ENCODE peak calls at places on chromosomes 3 and 15, in nine cellular contexts. One of them, this sample, is unnamed.

GRCh38 chr3:104411760-104412159 is 954.9 kb upstream of the ALCAM start:
- DNase-seq in A673: peak
- DNase-seq in HL-60: no peak
- DNase-seq in WERI-Rb-1: no peak
- DNase-seq in endothelial cell of umbilical vein: no peak
- DNase-seq in thoracic aorta: no peak
- DNase-seq in sigmoid colon: no peak
- DNase-seq in H9: no peak
- DNase-seq in HCT116: no peak
- DNase-seq in this sample: no peak

GRCh38 chr3:64140651-64141050 is 84.6 kb downstream of the PRICKLE2 start:
- DNase-seq in H9: no peak
- DNase-seq in HCT116: no peak
- DNase-seq in A673: no peak
- DNase-seq in HL-60: no peak
- DNase-seq in sigmoid colon: no peak
- DNase-seq in thoracic aorta: no peak
- DNase-seq in WERI-Rb-1: no peak
- DNase-seq in endothelial cell of umbilical vein: no peak
- DNase-seq in this sample: no peak

GRCh38 chr15:31977812-31978662 is 52.3 kb upstream of the CHRNA7 start:
- DNase-seq in HL-60: peak
- DNase-seq in sigmoid colon: no peak
- DNase-seq in WERI-Rb-1: peak
- DNase-seq in HCT116: peak
- DNase-seq in endothelial cell of umbilical vein: peak
- DNase-seq in A673: peak
- DNase-seq in H9: peak
- DNase-seq in thoracic aorta: no peak
- DNase-seq in this sample: peak

GRCh38 chr3:112500621-112501020 is 1.3 kb upstream of the BTLA start:
- DNase-seq in thoracic aorta: no peak
- DNase-seq in HCT116: no peak
- DNase-seq in A673: no peak
- DNase-seq in H9: no peak
- DNase-seq in WERI-Rb-1: no peak
- DNase-seq in HL-60: no peak
- DNase-seq in endothelial cell of umbilical vein: peak
- DNase-seq in sigmoid colon: no peak
- DNase-seq in this sample: no peak

GRCh38 chr3:195853930-195854478 is 42.3 kb upstream of the MUC4 start:
- DNase-seq in A673: no peak
- DNase-seq in endothelial cell of umbilical vein: no peak
- DNase-seq in sigmoid colon: no peak
- DNase-seq in HL-60: no peak
- DNase-seq in HCT116: no peak
- DNase-seq in H9: no peak
- DNase-seq in thoracic aorta: no peak
- DNase-seq in WERI-Rb-1: no peak
- DNase-seq in this sample: no peak

GRCh38 chr3:4898454-4899313 is 80.6 kb upstream of the BHLHE40 start:
- DNase-seq in sigmoid colon: no peak
- DNase-seq in HCT116: peak
- DNase-seq in WERI-Rb-1: no peak
- DNase-seq in HL-60: no peak
- DNase-seq in endothelial cell of umbilical vein: no peak
- DNase-seq in thoracic aorta: no peak
- DNase-seq in H9: no peak
- DNase-seq in A673: no peak
- DNase-seq in this sample: no peak

GRCh38 chr15:63191895-63192603 is 2.6 kb downstream of the RAB8B start:
- DNase-seq in endothelial cell of umbilical vein: no peak
- DNase-seq in sigmoid colon: no peak
- DNase-seq in HCT116: no peak
- DNase-seq in A673: no peak
- DNase-seq in WERI-Rb-1: no peak
- DNase-seq in HL-60: peak
- DNase-seq in thoracic aorta: no peak
- DNase-seq in H9: no peak
- DNase-seq in this sample: no peak

GRCh38 chr15:95826831-95827230 is 503.7 kb upstream of the NR2F2 start:
- DNase-seq in thoracic aorta: no peak
- DNase-seq in A673: peak
- DNase-seq in sigmoid colon: no peak
- DNase-seq in endothelial cell of umbilical vein: no peak
- DNase-seq in H9: no peak
- DNase-seq in WERI-Rb-1: peak
- DNase-seq in HCT116: no peak
- DNase-seq in HL-60: no peak
- DNase-seq in this sample: no peak

GRCh38 chr3:136938334-136938733 is 19.4 kb upstream of the IL20RB start:
- DNase-seq in HCT116: no peak
- DNase-seq in A673: peak
- DNase-seq in thoracic aorta: no peak
- DNase-seq in HL-60: peak
- DNase-seq in sigmoid colon: no peak
- DNase-seq in H9: no peak
- DNase-seq in WERI-Rb-1: no peak
- DNase-seq in endothelial cell of umbilical vein: no peak
- DNase-seq in this sample: no peak

DNA sequence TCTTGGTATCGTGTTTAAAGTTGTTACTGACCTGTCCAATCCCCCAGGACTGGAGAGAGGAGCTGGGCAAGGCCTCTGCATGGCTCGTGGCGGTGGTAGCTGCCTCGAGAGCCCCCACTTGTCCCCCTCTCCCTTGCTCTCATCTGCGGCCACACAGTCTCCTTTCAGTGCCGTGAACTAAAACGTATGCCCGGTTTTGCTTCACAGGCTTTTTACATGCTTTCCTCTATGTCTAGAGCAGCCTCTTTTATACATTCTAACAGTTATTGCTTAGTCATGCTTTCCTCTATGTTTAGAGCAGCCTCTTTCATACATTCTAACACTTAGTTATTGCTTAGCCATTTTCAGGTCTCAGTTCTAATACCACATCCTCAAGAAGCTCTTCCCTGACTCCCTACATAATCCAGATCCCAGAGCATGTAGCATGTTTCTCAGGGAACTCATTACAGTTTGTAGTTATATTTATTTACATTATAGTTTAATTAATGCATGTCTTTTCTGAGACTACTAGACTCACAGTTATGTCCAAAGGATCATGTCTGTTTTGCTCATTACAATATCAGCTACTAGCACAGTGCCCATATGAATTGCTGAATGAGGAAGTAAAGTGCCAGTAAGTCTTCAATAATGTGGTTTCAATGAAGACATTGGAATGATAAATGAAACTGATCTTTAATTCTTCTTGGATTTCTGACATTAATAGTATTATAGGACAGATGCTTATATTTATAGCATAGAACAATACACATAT is 66.5 kb upstream of the TBL1XR1 start:
- DNase-seq in HCT116: no peak
- DNase-seq in A673: no peak
- DNase-seq in thoracic aorta: no peak
- DNase-seq in WERI-Rb-1: no peak
- DNase-seq in HL-60: peak
- DNase-seq in endothelial cell of umbilical vein: no peak
- DNase-seq in H9: no peak
- DNase-seq in sigmoid colon: no peak
- DNase-seq in this sample: no peak
- H3K27ac ChIP-seq in HCT116: no peak
- H3K27ac ChIP-seq in A673: no peak
- H3K27ac ChIP-seq in thoracic aorta: peak
- H3K27ac ChIP-seq in WERI-Rb-1: no peak
- H3K27ac ChIP-seq in HL-60: peak
- H3K27ac ChIP-seq in endothelial cell of umbilical vein: no peak
- H3K27ac ChIP-seq in H9: no peak
- H3K27ac ChIP-seq in sigmoid colon: no peak
- H3K27ac ChIP-seq in this sample: no peak

DNA sequence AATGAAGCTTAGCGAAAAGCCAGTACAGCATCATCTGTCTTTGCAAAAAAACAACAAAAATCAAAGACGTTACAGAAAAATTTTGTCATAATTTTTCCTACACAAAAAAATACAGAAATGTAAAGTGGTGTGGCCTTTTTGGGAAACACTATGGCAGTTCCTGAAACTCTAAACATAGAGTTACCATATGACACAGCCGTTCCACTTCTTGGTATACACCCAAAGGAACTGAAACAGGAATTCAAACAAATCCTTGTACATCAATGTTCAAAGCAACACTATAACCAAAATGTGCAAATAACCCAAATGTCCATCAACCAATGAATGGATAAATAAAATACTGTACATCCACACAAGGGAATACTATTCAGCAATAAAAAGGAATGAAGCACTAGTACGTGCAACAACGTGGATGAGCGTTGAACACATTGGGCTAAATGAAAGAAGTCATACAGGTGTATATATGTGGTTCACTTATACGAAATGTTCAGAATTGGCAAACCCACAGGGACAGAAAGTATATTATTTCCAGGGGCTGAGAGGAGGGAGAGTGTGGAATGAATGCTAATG is 46.8 kb downstream of the GLB1 start:
- DNase-seq in endothelial cell of umbilical vein: no peak
- DNase-seq in WERI-Rb-1: no peak
- DNase-seq in HL-60: no peak
- DNase-seq in H9: no peak
- DNase-seq in sigmoid colon: no peak
- DNase-seq in thoracic aorta: no peak
- DNase-seq in A673: no peak
- DNase-seq in HCT116: no peak
- DNase-seq in this sample: no peak
- H3K27ac ChIP-seq in endothelial cell of umbilical vein: no peak
- H3K27ac ChIP-seq in WERI-Rb-1: no peak
- H3K27ac ChIP-seq in HL-60: no peak
- H3K27ac ChIP-seq in H9: no peak
- H3K27ac ChIP-seq in sigmoid colon: no peak
- H3K27ac ChIP-seq in thoracic aorta: no peak
- H3K27ac ChIP-seq in A673: no peak
- H3K27ac ChIP-seq in HCT116: no peak
- H3K27ac ChIP-seq in this sample: no peak

GRCh38 chr3:157499342-157499963 is 3.8 kb downstream of the VEPH1 start:
- DNase-seq in H9: peak
- DNase-seq in endothelial cell of umbilical vein: peak
- DNase-seq in HL-60: no peak
- DNase-seq in sigmoid colon: no peak
- DNase-seq in WERI-Rb-1: no peak
- DNase-seq in thoracic aorta: no peak
- DNase-seq in HCT116: peak
- DNase-seq in A673: no peak
- DNase-seq in this sample: no peak
- H3K27ac ChIP-seq in H9: peak
- H3K27ac ChIP-seq in endothelial cell of umbilical vein: no peak
- H3K27ac ChIP-seq in HL-60: no peak
- H3K27ac ChIP-seq in sigmoid colon: no peak
- H3K27ac ChIP-seq in WERI-Rb-1: no peak
- H3K27ac ChIP-seq in thoracic aorta: no peak
- H3K27ac ChIP-seq in HCT116: peak
- H3K27ac ChIP-seq in A673: no peak
- H3K27ac ChIP-seq in this sample: no peak

DNA sequence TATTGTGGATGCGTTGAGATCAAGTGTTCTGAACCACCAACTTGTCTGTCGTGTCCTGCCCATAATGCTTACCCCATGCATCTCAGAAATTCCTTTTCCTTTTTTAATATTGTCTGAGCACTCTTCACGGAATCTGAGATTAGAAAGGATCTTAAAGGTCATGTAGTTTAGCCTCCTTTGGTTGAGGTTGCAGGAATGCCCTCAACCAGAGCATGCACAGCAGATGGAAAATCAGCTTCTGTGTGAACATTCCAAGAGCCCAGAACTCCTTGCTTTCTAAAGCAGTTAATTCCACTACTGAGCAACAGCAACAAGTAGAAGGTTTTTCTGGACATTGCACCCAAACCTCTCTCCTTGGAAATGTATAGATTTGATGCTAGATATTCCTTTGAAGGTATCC is 153.7 kb downstream of the TPRG1 start:
- DNase-seq in HCT116: no peak
- DNase-seq in sigmoid colon: no peak
- DNase-seq in thoracic aorta: no peak
- DNase-seq in WERI-Rb-1: no peak
- DNase-seq in H9: no peak
- DNase-seq in A673: no peak
- DNase-seq in HL-60: no peak
- DNase-seq in endothelial cell of umbilical vein: no peak
- DNase-seq in this sample: no peak
- H3K27ac ChIP-seq in HCT116: no peak
- H3K27ac ChIP-seq in sigmoid colon: no peak
- H3K27ac ChIP-seq in thoracic aorta: no peak
- H3K27ac ChIP-seq in WERI-Rb-1: no peak
- H3K27ac ChIP-seq in H9: no peak
- H3K27ac ChIP-seq in A673: no peak
- H3K27ac ChIP-seq in HL-60: peak
- H3K27ac ChIP-seq in endothelial cell of umbilical vein: no peak
- H3K27ac ChIP-seq in this sample: no peak

GRCh38 chr3:16331319-16331883 is 66.4 kb downstream of the OXNAD1 start:
- DNase-seq in A673: no peak
- DNase-seq in endothelial cell of umbilical vein: no peak
- DNase-seq in sigmoid colon: no peak
- DNase-seq in H9: no peak
- DNase-seq in WERI-Rb-1: no peak
- DNase-seq in HCT116: no peak
- DNase-seq in HL-60: no peak
- DNase-seq in thoracic aorta: no peak
- DNase-seq in this sample: no peak
- H3K27ac ChIP-seq in A673: no peak
- H3K27ac ChIP-seq in endothelial cell of umbilical vein: no peak
- H3K27ac ChIP-seq in sigmoid colon: no peak
- H3K27ac ChIP-seq in H9: no peak
- H3K27ac ChIP-seq in WERI-Rb-1: no peak
- H3K27ac ChIP-seq in HCT116: no peak
- H3K27ac ChIP-seq in HL-60: no peak
- H3K27ac ChIP-seq in thoracic aorta: no peak
- H3K27ac ChIP-seq in this sample: no peak

DNA sequence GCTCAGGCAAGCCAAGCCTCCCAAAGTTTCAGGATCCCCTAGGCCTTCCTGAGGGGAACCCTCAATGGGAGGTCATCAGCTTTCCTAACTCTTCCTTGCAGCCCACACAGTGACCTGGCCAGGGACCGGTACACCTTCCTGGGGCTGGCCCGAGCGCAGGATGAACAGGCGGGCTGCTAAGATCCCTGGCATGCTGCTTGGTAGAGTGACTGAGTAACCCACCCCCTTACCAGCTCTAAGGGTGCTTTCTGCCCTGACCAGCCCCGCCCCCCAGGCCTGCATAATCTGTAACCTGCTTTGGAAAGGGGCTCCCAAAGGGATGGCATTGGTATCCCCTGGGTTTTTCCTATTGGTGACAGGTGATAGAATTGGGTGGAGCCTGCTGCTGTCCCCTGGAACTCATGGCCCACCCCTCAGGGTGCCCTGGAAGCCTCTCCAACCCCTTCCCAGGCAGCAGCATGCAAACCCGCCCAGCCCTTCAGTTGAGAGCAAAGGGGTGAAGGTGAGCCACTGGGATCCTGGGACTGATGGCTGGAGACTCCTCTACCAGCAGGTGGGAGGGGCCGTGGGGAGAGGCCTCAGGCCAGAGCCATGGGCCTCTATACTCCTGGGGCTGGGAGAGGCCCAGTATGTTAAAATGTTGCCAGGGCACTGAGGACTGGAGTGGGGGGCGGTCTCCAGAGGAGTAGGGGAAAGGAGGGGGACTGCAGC is 11.0 kb upstream of the KIF7 start:
- DNase-seq in thoracic aorta: no peak
- DNase-seq in HCT116: no peak
- DNase-seq in A673: no peak
- DNase-seq in HL-60: no peak
- DNase-seq in WERI-Rb-1: no peak
- DNase-seq in endothelial cell of umbilical vein: no peak
- DNase-seq in sigmoid colon: peak
- DNase-seq in H9: peak
- DNase-seq in this sample: no peak
- H3K27ac ChIP-seq in thoracic aorta: peak
- H3K27ac ChIP-seq in HCT116: no peak
- H3K27ac ChIP-seq in A673: no peak
- H3K27ac ChIP-seq in HL-60: no peak
- H3K27ac ChIP-seq in WERI-Rb-1: peak
- H3K27ac ChIP-seq in endothelial cell of umbilical vein: no peak
- H3K27ac ChIP-seq in sigmoid colon: peak
- H3K27ac ChIP-seq in H9: no peak
- H3K27ac ChIP-seq in this sample: peak